ENCODE peak calls at places on chromosomes 12 and 14, in ten cellular contexts. W, V, Z, I, N, O, F, E, P and D are unnamed samples.
A peak's percentile ranks its signal among the peaks of the same experiment; 100 is the strongest.

GRCh38 chr14:92144708-92145107 is 22.9 kb downstream of the CPSF2 start:
- DNase-seq in W (no peak), I (no peak), V (peak; percentile 43), P (no peak), F (no peak), N (no peak), O (no peak), Z (no peak), E (no peak), D (no peak)

GRCh38 chr12:72272731-72273498 is 745 bp downstream of the TRHDE start:
- DNase-seq in N (no peak), V (peak; percentile 6), W (peak; percentile 77), E (peak; percentile 69), O (no peak), I (peak; percentile 16), P (no peak), Z (no peak), F (peak; percentile 56), D (no peak)

GRCh38 chr12:50050410-50051280 is 6.8 kb upstream of the ASIC1 start:
- DNase-seq in Z (no peak), I (peak; percentile 45), E (no peak), P (peak; percentile 69), O (peak; percentile 93), W (peak; percentile 90), V (peak; percentile 96), F (peak; percentile 75), N (peak; percentile 86), D (no peak)

GRCh38 chr14:100674897-100675618 is 51.6 kb upstream of the DLK1 start:
- DNase-seq in O (no peak), V (no peak), I (no peak), N (no peak), E (no peak), Z (no peak), F (no peak), W (no peak), P (no peak), D (no peak)

GRCh38 chr14:23645504-23645811 is 9.3 kb downstream of the DHRS2 start:
- DNase-seq in V (no peak), I (no peak), N (no peak), W (no peak), P (no peak), O (no peak), E (no peak), F (no peak), Z (no peak), D (no peak)

GRCh38 chr12:132513070-132513398 is 23.1 kb downstream of the FBRSL1 start:
- DNase-seq in I (no peak), Z (no peak), V (peak; percentile 65), P (no peak), W (no peak), O (no peak), F (no peak), E (no peak), N (no peak), D (no peak)

GRCh38 chr14:52175982-52176502 is 91.5 kb upstream of the PTGDR start:
- DNase-seq in F (no peak), O (no peak), P (no peak), E (no peak), V (no peak), W (no peak), N (no peak), Z (no peak), I (no peak), D (no peak)

GRCh38 chr12:75954076-75954475 is 77.5 kb downstream of the PHLDA1 start:
- DNase-seq in I (no peak), F (no peak), V (peak; percentile 93), N (no peak), O (no peak), Z (no peak), E (no peak), P (no peak), W (no peak), D (peak; percentile 99)

GRCh38 chr14:46988312-46988711 is 336.7 kb upstream of the RPL10L start:
- DNase-seq in E (no peak), N (no peak), W (no peak), I (no peak), V (no peak), O (no peak), Z (no peak), F (no peak), P (no peak), D (no peak)

GRCh38 chr12:96623818-96624217 is 134.4 kb downstream of the CFAP54 start:
- DNase-seq in O (no peak), N (no peak), E (no peak), V (no peak), I (no peak), Z (no peak), F (no peak), W (no peak), P (no peak), D (peak; percentile 69)

GRCh38 chr14:102840801-102841528 is 63.7 kb downstream of the TRAF3 start:
- DNase-seq in Z (no peak), F (no peak), I (no peak), P (no peak), W (no peak), E (no peak), V (no peak), O (no peak), N (no peak), D (no peak)

GRCh38 chr14:95294834-95295599 is 24.7 kb downstream of the CLMN start:
- DNase-seq in I (no peak), E (no peak), O (no peak), P (peak; percentile 65), N (no peak), F (no peak), V (peak; percentile 44), W (peak; percentile 42), Z (no peak), D (no peak)

GRCh38 chr12:67323007-67323406 is 53.8 kb downstream of the CAND1 start:
- DNase-seq in O (no peak), P (no peak), E (no peak), N (no peak), W (no peak), V (no peak), F (no peak), I (no peak), Z (no peak), D (no peak)

GRCh38 chr12:3727877-3728632 is 24.9 kb downstream of the CRACR2A start:
- DNase-seq in W (no peak), P (no peak), I (no peak), F (no peak), E (no peak), V (peak; percentile 84), O (no peak), Z (no peak), N (no peak), D (no peak)

DNA sequence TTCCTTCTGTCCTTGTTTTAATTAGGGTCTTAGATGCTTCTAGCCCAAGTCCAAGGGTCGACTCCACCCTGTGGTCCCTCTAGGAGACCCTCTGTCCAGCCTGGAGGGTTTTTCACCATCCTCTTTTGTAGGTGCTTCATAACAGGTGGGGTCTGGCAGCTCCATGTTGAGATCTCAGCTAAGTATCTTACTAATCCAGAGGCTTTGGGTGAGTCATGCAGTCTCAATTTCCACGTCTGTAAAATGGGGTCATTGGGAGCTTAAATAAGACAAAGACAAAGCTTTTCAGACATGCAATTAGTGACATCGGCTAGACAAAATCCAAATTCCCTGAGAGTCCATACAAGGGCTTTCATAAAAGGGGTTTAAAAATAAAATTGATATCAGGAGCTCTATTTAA is 3.2 kb downstream of the HSPB8 start:
- DNase-seq in O (no peak), N (no peak), Z (no peak), E (no peak), P (no peak), F (no peak), V (no peak), I (no peak), W (no peak), D (no peak)
- H3K4me3 ChIP-seq in O (peak overlapping the region; percentile 76), N (no peak overlapping the region), Z (peak overlapping the region; percentile 38), E (peak overlapping the region; percentile 80), P (peak overlapping the region; percentile 52), F (peak overlapping the region; percentile 73), V (peak overlapping the region; percentile 40), I (peak overlapping the region; percentile 72), W (peak overlapping the region; percentile 80), D (peak overlapping the region; percentile 67)

GRCh38 chr12:23236056-23236455 is 611.1 kb downstream of the ETNK1 start:
- DNase-seq in E (no peak), W (no peak), F (no peak), Z (no peak), O (no peak), V (no peak), P (no peak), I (no peak), N (no peak), D (no peak)

GRCh38 chr12:23230899-23231298 is 605.9 kb downstream of the ETNK1 start:
- DNase-seq in W (no peak), Z (no peak), P (no peak), O (no peak), V (no peak), N (no peak), F (no peak), E (no peak), I (no peak), D (no peak)
- TF ChIP-seq CTCF in W (no peak), Z (no peak), P (no peak), O (no peak), V (no peak), N (no peak), F (no peak), E (no peak), I (no peak), D (no peak)

GRCh38 chr12:83017001-83017400 is 330.3 kb downstream of the TMTC2 start:
- DNase-seq in N (no peak), P (no peak), I (no peak), W (no peak), F (no peak), E (no peak), O (no peak), V (no peak), Z (no peak), D (no peak)

GRCh38 chr12:83018063-83018462 is 331.4 kb downstream of the TMTC2 start:
- DNase-seq in E (no peak), P (no peak), N (no peak), I (no peak), W (no peak), V (no peak), Z (no peak), F (no peak), O (no peak), D (no peak)

GRCh38 chr12:83015390-83016225 is 328.9 kb downstream of the TMTC2 start:
- DNase-seq in E (no peak), Z (no peak), V (peak; percentile 66), F (no peak), O (peak; percentile 73), W (no peak), P (peak; percentile 79), N (no peak), I (no peak), D (no peak)

GRCh38 chr12:83016226-83016835 is 329.6 kb downstream of the TMTC2 start:
- DNase-seq in F (no peak), Z (peak; percentile 25), I (no peak), N (no peak), W (no peak), E (no peak), O (peak; percentile 84), V (peak; percentile 91), P (peak; percentile 44), D (peak; percentile 40)
- H3K4me3 ChIP-seq in F (peak overlapping the region; percentile 39), Z (no peak overlapping the region), I (no peak overlapping the region), N (peak overlapping the region; percentile 35), W (no peak overlapping the region), E (no peak overlapping the region), O (peak overlapping the region; percentile 46), V (no peak overlapping the region), P (peak overlapping the region; percentile 34), D (no peak overlapping the region)

DNA sequence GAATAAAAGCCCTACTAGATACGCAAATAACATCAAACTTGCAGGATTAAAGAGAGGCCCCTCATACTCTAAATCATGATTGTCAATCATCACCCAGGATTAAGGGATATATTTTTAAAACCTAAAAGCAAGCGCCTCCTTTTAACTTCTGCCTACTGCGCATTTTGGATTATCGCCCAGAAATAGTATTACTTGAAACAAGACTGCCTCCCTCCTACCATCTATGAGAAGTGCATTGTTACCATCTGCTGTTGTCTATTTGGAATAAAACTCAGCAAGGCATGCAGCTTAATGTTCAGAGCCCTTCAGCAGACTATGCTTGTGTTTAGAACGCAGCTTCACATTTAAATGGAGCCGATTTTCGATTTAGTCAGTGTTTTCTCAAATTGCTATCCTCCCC is 79.6 kb downstream of the EXOC5 start:
- DNase-seq in O (no peak), W (no peak), N (no peak), Z (no peak), P (no peak), F (no peak), E (no peak), I (no peak), V (peak; percentile 45), D (peak; percentile 91)
- TF ChIP-seq CTCF in O (no peak), W (no peak), N (no peak), Z (no peak), P (no peak), F (no peak), E (no peak), I (no peak), V (peak; percentile 9), D (peak; percentile 66)